ENCODE peak calls at places on chromosome 16, in five cellular contexts. G is sigmoid colon, V is B cell, C is GM20000, N is HFF-Myc. T is an unnamed sample.

GRCh38 chr16:85463228-85463611 is 149.9 kb upstream of the GSE1 start:
- DNase-seq in G (no peak), V (no peak), C (no peak), N (no peak), T (no peak)

GRCh38 chr16:4748682-4749411 is 14.5 kb downstream of the DNAAF8 start:
- DNase-seq in G (no peak), V (no peak), C (no peak), N (no peak), T (no peak)

GRCh38 chr16:714558-715447 is at the start of gene METRN:
- DNase-seq in G (peak; percentile 96), V (peak; percentile 100), C (peak; percentile 98), N (no peak), T (no peak)

GRCh38 chr16:57774886-57775285 is 27.4 kb downstream of the KIFC3 start:
- DNase-seq in G (no peak), V (no peak), C (no peak), N (no peak), T (no peak)

GRCh38 chr16:76345093-76345735 is 68.0 kb downstream of the CNTNAP4 start:
- DNase-seq in G (no peak), V (no peak), C (no peak), N (no peak), T (no peak)

GRCh38 chr16:51391798-51392511 is 240.9 kb upstream of the SALL1 start:
- DNase-seq in G (no peak), V (no peak), C (no peak), N (no peak), T (no peak)

GRCh38 chr16:81476732-81477131 is 32.1 kb downstream of the CMIP start:
- DNase-seq in G (no peak), V (no peak), C (no peak), N (no peak), T (no peak)

GRCh38 chr16:84810518-84811273 is 9.1 kb upstream of the CRISPLD2 start:
- DNase-seq in G (peak; percentile 84), V (no peak), C (peak; percentile 61), N (no peak), T (no peak)

GRCh38 chr16:67842509-67843342 is 606 bp downstream of the THAP11 start:
- DNase-seq in G (peak; percentile 82), V (peak; percentile 70), C (peak; percentile 74), N (no peak), T (no peak)

GRCh38 chr16:12290165-12290564 is 313.6 kb downstream of the SNX29 start:
- DNase-seq in G (no peak), V (no peak), C (no peak), N (no peak), T (no peak)

GRCh38 chr16:28974007-28974436 is 556 bp upstream of the SPNS1 start:
- DNase-seq in G (no peak), V (no peak), C (peak; percentile 36), N (peak; percentile 29), T (peak; percentile 41)

GRCh38 chr16:87384162-87384999 is 805 bp upstream of the FBXO31 start:
- DNase-seq in G (peak; percentile 80), V (no peak), C (peak; percentile 85), N (no peak), T (no peak)

GRCh38 chr16:67914758-67915622 is 16.7 kb downstream of the CTRL start:
- DNase-seq in G (no peak), V (no peak), C (no peak), N (no peak), T (no peak)

GRCh38 chr16:14394834-14395233 is 235.2 kb downstream of the PARN start:
- DNase-seq in G (no peak), V (no peak), C (no peak), N (no peak), T (no peak)

GRCh38 chr16:10015397-10015796 is 166.8 kb downstream of the GRIN2A start:
- DNase-seq in G (no peak), V (no peak), C (no peak), N (no peak), T (no peak)

GRCh38 chr16:55508941-55509920 is at the start of gene LPCAT2:
- DNase-seq in G (peak; percentile 88), V (no peak), C (no peak), N (peak; percentile 63), T (peak; percentile 67)

GRCh38 chr16:11348737-11349598 is 3.7 kb downstream of the RMI2 start:
- DNase-seq in G (no peak), V (no peak), C (no peak), N (no peak), T (no peak)

GRCh38 chr16:20613471-20613887 is 37.3 kb upstream of the ACSM2B start:
- DNase-seq in G (no peak), V (no peak), C (no peak), N (no peak), T (no peak)

GRCh38 chr16:31079342-31079944 is 5.2 kb downstream of the ZNF646 start:
- DNase-seq in G (no peak), V (peak; percentile 35), C (no peak), N (no peak), T (no peak)

GRCh38 chr16:23504453-23505179 is 5.7 kb downstream of the GGA2 start:
- DNase-seq in G (peak; percentile 76), V (no peak), C (peak; percentile 71), N (peak; percentile 71), T (peak; percentile 54)

GRCh38 chr16:57675752-57676623 is 7.9 kb downstream of the ADGRG3 start:
- DNase-seq in G (peak; percentile 17), V (no peak), C (no peak), N (no peak), T (no peak)

DNA sequence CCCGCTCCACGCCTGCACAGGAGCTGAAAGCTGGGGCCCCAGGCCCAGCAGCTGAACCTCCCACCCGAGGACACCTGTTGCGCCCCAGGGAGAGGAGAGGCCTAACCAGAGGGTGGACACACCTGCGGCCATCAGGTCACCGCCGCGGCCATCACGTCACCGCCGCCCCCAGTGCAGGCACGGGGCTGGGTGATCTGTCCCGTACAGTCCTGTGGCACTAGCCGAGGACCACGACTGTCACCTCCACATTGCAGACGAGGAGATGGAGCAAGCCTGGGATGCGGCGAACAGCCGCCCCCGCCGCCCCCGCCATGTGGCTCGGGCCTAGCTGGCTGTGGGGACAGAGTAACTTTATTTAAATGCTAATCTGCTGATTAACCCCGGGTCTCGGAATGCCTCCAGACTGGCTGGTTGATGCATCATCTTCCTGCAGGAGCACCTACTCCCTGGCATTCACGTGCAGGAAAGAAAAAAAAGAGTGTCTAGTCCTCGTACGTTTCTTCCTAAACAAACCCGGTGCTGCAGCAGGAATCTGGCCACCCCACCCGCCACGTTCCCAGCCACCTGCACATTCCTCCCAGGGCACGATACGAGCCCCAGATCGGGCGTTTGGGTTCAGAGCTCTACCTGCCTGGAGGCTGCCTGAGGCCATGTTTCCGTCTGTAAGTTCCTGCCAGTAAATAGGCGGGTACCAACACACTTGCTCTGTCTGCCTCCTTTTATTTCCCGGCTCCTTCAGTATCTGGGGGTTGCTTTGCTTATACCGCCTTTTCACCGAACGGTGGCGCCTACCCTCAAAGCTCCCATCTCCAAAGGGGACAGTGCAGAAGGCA is 29.9 kb downstream of the PIEZO1 start:
- DNase-seq in G (no peak), V (peak; percentile 46), C (peak; percentile 66), N (no peak), T (peak; percentile 60)
- TF ChIP-seq CTCF in G (no peak), V (no peak), C (no peak), N (peak; percentile 26), T (peak; percentile 18)

GRCh38 chr16:71626018-71626857 is at the start of gene MARVELD3:
- DNase-seq in G (no peak), V (peak; percentile 67), C (peak; percentile 65), N (no peak), T (no peak)
- TF ChIP-seq CTCF in G (no peak), V (no peak), C (no peak), N (no peak), T (no peak)

DNA sequence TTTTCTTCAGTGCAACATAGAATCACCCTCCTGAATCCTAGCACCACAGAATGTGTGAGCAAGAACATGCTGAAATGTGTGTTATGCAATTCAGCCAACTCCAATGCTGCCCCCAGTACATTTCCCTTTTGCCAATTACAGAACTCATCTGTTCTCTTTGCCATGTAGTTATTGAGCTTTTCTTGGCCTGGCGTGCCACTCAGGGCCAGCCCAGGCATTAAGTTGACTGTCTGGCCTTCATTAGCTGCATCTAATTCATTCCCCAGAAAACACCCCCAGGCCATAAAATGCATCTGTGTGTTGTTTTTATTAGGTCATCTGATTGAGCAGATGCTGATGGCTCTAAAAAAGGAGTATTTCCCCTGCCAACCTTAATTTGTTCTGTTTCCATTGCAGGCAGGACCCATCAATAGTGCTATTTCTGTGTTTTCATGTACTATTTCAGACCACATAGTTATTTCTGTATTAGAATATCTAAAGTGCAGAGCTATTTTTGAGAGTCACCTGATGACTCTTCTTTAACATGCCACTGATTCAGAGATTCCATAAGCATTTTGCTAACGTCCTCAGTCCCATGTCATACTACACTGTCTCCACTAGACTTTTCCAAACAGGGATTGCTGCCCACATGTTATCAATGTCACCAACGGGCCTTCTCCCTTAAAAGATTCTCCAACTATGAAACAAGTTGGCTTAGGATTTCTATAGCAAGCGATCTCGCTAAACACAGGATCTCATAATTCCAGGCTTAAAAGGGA is 969.7 kb downstream of the CDH11 start:
- DNase-seq in G (no peak), V (no peak), C (no peak), N (no peak), T (no peak)
- TF ChIP-seq CTCF in G (no peak), V (no peak), C (no peak), N (no peak), T (no peak)

GRCh38 chr16:1913327-1914083 is 4.7 kb downstream of the HS3ST6 start:
- DNase-seq in G (no peak), V (peak; percentile 47), C (no peak), N (no peak), T (no peak)

GRCh38 chr16:1912215-1912543 is 6.0 kb downstream of the HS3ST6 start:
- DNase-seq in G (no peak), V (no peak), C (no peak), N (no peak), T (no peak)

GRCh38 chr16:1914759-1915387 is 3.3 kb downstream of the HS3ST6 start:
- DNase-seq in G (no peak), V (peak; percentile 34), C (no peak), N (no peak), T (no peak)

GRCh38 chr16:1915732-1916653 is 2.2 kb downstream of the HS3ST6 start:
- DNase-seq in G (no peak), V (peak; percentile 30), C (no peak), N (no peak), T (no peak)

DNA sequence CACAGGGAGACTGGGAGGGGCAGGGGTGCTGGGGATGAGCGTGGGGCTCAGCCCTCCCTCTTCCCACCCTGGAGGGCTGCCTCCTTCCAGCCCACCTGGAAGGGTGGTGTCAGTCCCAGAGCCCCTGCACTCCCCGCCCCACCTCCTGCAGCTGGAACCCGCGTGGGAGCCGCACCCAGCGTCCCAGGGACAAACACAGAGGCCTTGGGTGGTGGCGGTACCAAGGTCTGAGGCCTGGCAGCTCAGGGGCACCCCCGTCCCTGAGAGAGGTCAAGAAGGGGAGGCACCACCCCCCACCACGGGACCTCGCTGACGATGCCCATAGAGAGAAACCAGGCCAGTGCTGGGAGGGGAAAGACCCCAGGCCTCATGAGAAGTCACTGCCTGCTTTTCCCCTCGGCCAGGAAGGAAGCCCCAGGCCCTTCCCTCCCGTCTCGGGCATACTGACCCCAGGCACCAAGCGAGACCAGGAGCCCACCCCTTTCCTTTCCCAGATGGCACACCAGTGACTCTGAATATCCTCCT is 4.1 kb downstream of the HS3ST6 start:
- DNase-seq in G (no peak), V (peak; percentile 44), C (no peak), N (no peak), T (no peak)
- TF ChIP-seq CTCF in G (no peak), V (no peak), C (no peak), N (no peak), T (no peak)

GRCh38 chr16:47018223-47018891 is 44.9 kb upstream of the DNAJA2 start:
- DNase-seq in G (no peak), V (peak; percentile 84), C (peak; percentile 93), N (no peak), T (no peak)
- TF ChIP-seq CTCF in G (no peak), V (peak; percentile 78), C (peak; percentile 40), N (peak; percentile 22), T (peak; percentile 27)

T was measured in AG04450.